ENCODE peak calls at places on chromosomes 11 and 22, in five cellular contexts. One of them, this sample, is unnamed.
A peak's percentile ranks its signal among the peaks of the same experiment; 100 is the strongest.

GRCh38 chr11:60566773-60567172 is 51.6 kb downstream of the MS4A13 start:
- DNase-seq in transverse colon: no peak
- DNase-seq in B cell: no peak
- DNase-seq in choroid plexus epithelial cell: no peak
- DNase-seq in A549: no peak
- DNase-seq in this sample: no peak

GRCh38 chr11:75583710-75584658 is 21.9 kb downstream of the SERPINH1 start:
- DNase-seq in transverse colon: peak; percentile 45
- DNase-seq in B cell: no peak
- DNase-seq in choroid plexus epithelial cell: peak; percentile 85
- DNase-seq in A549: no peak
- DNase-seq in this sample: no peak

GRCh38 chr22:39946571-39947407 is 13.4 kb upstream of the TMA7B start:
- DNase-seq in transverse colon: no peak
- DNase-seq in B cell: peak; percentile 64
- DNase-seq in choroid plexus epithelial cell: no peak
- DNase-seq in A549: no peak
- DNase-seq in this sample: no peak

GRCh38 chr22:42194953-42195352 is 64.3 kb upstream of the CYP2D6 start:
- DNase-seq in transverse colon: no peak
- DNase-seq in B cell: no peak
- DNase-seq in choroid plexus epithelial cell: no peak
- DNase-seq in A549: no peak
- DNase-seq in this sample: no peak

GRCh38 chr22:45934659-45935341 is 42.2 kb downstream of the WNT7B start:
- DNase-seq in transverse colon: no peak
- DNase-seq in B cell: no peak
- DNase-seq in choroid plexus epithelial cell: peak; percentile 46
- DNase-seq in A549: peak; percentile 92
- DNase-seq in this sample: no peak

GRCh38 chr22:41636467-41636866 is 15.4 kb downstream of the XRCC6 start:
- DNase-seq in transverse colon: no peak
- DNase-seq in B cell: no peak
- DNase-seq in choroid plexus epithelial cell: peak; percentile 11
- DNase-seq in A549: peak; percentile 33
- DNase-seq in this sample: no peak

GRCh38 chr11:73538381-73538872 is 59.5 kb downstream of the FAM168A start:
- DNase-seq in transverse colon: no peak
- DNase-seq in B cell: no peak
- DNase-seq in choroid plexus epithelial cell: no peak
- DNase-seq in A549: no peak
- DNase-seq in this sample: no peak

GRCh38 chr11:106202935-106203620 is 125.6 kb downstream of the AASDHPPT start:
- DNase-seq in transverse colon: no peak
- DNase-seq in B cell: no peak
- DNase-seq in choroid plexus epithelial cell: peak; percentile 44
- DNase-seq in A549: no peak
- DNase-seq in this sample: no peak

GRCh38 chr11:13135385-13136271 is 126.5 kb downstream of the RASSF10 start:
- DNase-seq in transverse colon: no peak
- DNase-seq in B cell: no peak
- DNase-seq in choroid plexus epithelial cell: peak; percentile 73
- DNase-seq in A549: peak; percentile 24
- DNase-seq in this sample: peak; percentile 30

GRCh38 chr11:61718613-61719302 is 33.7 kb upstream of the MYRF start:
- DNase-seq in transverse colon: no peak
- DNase-seq in B cell: no peak
- DNase-seq in choroid plexus epithelial cell: peak; percentile 63
- DNase-seq in A549: no peak
- DNase-seq in this sample: peak; percentile 27

GRCh38 chr11:34359548-34359891 is 1.7 kb upstream of the ABTB2 start:
- DNase-seq in transverse colon: no peak
- DNase-seq in B cell: no peak
- DNase-seq in choroid plexus epithelial cell: no peak
- DNase-seq in A549: no peak
- DNase-seq in this sample: no peak

GRCh38 chr11:79436911-79437273 is 3.9 kb downstream of the TENM4 start:
- DNase-seq in transverse colon: no peak
- DNase-seq in B cell: no peak
- DNase-seq in choroid plexus epithelial cell: no peak
- DNase-seq in A549: no peak
- DNase-seq in this sample: no peak

GRCh38 chr22:36925388-36926290 is 12.2 kb downstream of the CSF2RB start:
- DNase-seq in transverse colon: no peak
- DNase-seq in B cell: no peak
- DNase-seq in choroid plexus epithelial cell: no peak
- DNase-seq in A549: no peak
- DNase-seq in this sample: no peak

GRCh38 chr11:95257596-95257995 is 26.6 kb upstream of the SESN3 start:
- DNase-seq in transverse colon: no peak
- DNase-seq in B cell: no peak
- DNase-seq in choroid plexus epithelial cell: no peak
- DNase-seq in A549: no peak
- DNase-seq in this sample: no peak

GRCh38 chr11:72609451-72609850 is 64.8 kb downstream of the PDE2A start:
- DNase-seq in transverse colon: no peak
- DNase-seq in B cell: no peak
- DNase-seq in choroid plexus epithelial cell: no peak
- DNase-seq in A549: no peak
- DNase-seq in this sample: no peak

DNA sequence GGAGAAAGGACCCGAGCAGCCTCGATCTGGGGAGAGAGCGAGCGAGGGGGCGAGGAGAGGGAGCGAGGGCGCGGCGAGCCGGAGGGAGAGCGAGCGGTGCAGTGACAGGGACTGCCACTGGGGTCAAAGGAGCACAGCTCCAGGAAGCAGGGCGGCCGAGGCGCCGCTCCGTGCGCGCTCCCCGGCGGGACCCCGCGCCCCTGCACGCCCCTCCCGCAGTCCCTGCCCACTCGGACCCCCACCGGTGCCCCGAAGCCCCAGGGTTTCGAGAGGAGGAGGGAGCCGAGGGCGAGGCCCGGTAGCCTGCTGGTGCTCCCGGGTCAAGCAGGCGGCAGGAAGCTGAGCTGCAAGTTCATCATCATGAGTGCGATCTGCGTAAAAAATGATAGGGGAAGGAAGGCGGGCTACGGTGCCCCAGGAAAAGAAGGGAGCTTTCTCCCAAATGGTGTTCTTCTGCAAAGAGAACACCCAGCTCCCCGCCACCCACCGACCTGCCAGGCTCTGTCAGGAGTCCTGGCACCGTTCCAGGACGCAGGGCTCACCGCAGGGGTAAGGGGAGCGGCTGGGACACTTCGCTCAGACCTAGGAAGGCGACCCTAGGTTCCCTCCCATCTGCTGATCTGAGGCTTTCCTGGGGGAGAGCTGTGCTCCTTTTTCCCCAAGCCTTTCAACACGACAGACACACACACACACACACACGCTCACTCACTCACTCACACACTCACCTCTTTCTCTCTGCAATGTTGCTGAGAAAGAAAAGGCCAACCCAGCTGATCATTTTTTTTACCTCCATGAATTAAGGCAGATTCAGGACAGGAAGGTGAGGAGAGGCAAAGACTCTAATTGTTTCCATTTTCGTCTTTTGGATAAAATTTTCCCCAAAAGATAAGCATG is at the start of gene MPPED2:
- DNase-seq in transverse colon: peak; percentile 25
- DNase-seq in B cell: no peak
- DNase-seq in choroid plexus epithelial cell: peak; percentile 10
- DNase-seq in A549: peak; percentile 25
- DNase-seq in this sample: no peak
- TF ChIP-seq CTCF in transverse colon: peak; percentile 58
- TF ChIP-seq CTCF in B cell: no peak
- TF ChIP-seq CTCF in choroid plexus epithelial cell: no peak
- TF ChIP-seq CTCF in A549: peak; percentile 8
- TF ChIP-seq CTCF in this sample: no peak

DNA sequence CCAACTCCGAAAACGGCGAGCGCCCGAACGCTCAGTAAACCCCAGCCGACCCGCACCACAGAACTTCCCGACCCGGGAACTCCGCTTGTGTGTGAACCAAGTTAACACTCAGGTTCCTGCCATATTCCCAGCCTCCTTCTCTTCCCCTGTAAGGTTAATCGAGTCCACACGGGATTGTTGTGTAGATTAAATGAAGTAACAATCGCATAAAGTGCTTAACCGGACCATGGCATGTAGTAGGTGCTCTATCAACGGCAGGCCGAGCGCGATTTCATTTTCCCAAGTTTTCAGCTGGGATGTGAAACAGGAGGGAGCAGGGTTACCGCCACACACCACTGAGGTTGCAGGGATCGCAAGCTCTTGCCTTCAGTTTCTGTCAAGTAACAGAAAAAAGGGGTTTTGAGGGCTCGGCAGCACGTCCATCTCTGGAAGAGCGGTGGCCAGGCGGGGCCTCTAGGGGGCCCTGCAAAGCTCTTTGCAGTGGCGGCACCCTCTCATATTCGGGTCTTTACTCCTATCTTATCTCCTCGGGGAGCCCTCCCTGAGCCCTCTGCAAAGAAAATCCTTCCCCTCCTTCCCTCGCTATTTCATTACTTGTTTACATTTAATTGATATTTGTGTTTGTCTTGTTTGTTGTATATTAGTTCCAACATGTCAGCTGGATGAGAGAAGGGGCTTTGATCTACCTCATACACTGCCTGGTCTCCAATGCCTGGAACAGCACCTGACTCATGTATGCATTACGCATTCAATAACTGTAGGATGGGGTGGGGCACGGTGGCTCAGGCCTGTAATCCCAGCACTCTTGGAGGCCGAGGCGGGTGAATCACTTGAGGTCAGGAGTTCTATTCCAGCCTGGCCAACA is 792 bp upstream of the PLEKHA7 start:
- DNase-seq in transverse colon: peak; percentile 71
- DNase-seq in B cell: no peak
- DNase-seq in choroid plexus epithelial cell: peak; percentile 34
- DNase-seq in A549: peak; percentile 89
- DNase-seq in this sample: no peak
- TF ChIP-seq CTCF in transverse colon: peak; percentile 60
- TF ChIP-seq CTCF in B cell: peak; percentile 45
- TF ChIP-seq CTCF in choroid plexus epithelial cell: peak; percentile 57
- TF ChIP-seq CTCF in A549: peak; percentile 66
- TF ChIP-seq CTCF in this sample: peak; percentile 6

DNA sequence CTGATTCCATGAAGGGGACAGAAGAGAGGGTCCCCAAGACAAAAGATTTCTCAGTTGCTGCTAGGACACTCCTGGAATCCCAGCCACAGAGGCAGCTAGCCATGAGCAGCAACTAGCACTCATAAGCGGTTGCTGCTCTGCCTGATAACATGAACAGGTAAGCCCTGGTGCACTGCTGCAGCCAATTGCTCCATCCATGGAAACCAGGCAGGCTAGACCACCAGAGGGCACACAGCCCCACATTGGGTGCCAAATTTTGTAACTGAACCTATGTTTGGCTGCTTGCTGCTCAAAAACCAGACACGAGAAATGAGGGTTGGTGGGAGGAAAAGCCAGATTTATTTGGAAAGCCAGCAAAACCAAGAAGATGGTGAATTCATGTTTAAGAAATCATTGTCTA is 21.9 kb upstream of the QSER1 start:
- DNase-seq in transverse colon: no peak
- DNase-seq in B cell: no peak
- DNase-seq in choroid plexus epithelial cell: peak; percentile 18
- DNase-seq in A549: peak; percentile 40
- DNase-seq in this sample: no peak
- TF ChIP-seq CTCF in transverse colon: no peak
- TF ChIP-seq CTCF in B cell: peak; percentile 43
- TF ChIP-seq CTCF in choroid plexus epithelial cell: peak; percentile 57
- TF ChIP-seq CTCF in A549: peak; percentile 30
- TF ChIP-seq CTCF in this sample: peak; percentile 21

GRCh38 chr22:20582520-20583361 is 75.3 kb downstream of the MED15 start:
- DNase-seq in transverse colon: no peak
- DNase-seq in B cell: no peak
- DNase-seq in choroid plexus epithelial cell: no peak
- DNase-seq in A549: no peak
- DNase-seq in this sample: no peak

GRCh38 chr22:20580179-20580578 is 72.8 kb downstream of the MED15 start:
- DNase-seq in transverse colon: no peak
- DNase-seq in B cell: no peak
- DNase-seq in choroid plexus epithelial cell: no peak
- DNase-seq in A549: no peak
- DNase-seq in this sample: no peak

GRCh38 chr22:20582171-20582511 is 74.7 kb downstream of the MED15 start:
- DNase-seq in transverse colon: no peak
- DNase-seq in B cell: no peak
- DNase-seq in choroid plexus epithelial cell: no peak
- DNase-seq in A549: no peak
- DNase-seq in this sample: no peak

GRCh38 chr22:20580611-20581502 is 73.4 kb downstream of the MED15 start:
- DNase-seq in transverse colon: no peak
- DNase-seq in B cell: no peak
- DNase-seq in choroid plexus epithelial cell: no peak
- DNase-seq in A549: no peak
- DNase-seq in this sample: no peak

DNA sequence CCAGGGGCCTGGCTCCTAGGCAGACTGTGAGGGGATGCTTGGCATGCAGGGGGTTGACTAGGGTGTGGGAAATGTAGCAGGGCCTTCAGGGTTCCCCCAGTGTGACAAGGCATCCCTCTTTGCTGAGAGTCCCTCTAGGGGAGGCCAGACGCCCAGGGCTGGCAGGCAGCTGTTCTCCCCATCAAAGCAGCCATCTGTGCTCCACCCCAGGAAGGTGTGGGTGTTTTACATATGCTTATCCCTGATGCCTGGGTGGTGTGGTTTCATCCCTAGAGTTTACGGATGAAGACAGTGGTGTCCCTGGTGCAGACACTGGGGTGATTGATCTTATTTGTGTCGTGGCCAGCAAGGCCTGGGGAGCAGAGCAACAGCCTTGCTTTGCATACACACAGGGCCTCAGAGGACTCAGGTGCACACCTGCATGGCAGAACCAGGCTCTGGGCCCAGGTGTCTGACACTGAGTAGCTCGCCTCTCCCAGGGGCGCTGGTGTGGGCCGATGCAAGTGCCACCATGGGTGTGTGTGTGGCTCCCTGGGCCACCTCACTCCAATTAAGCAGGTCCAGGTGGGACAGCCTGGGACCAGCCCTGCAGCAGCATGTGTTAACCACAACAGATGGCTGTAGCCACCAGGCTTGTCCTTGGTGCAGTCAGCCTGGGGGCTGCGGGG is 74.2 kb downstream of the MED15 start:
- DNase-seq in transverse colon: no peak
- DNase-seq in B cell: no peak
- DNase-seq in choroid plexus epithelial cell: no peak
- DNase-seq in A549: no peak
- DNase-seq in this sample: no peak
- TF ChIP-seq CTCF in transverse colon: no peak
- TF ChIP-seq CTCF in B cell: no peak
- TF ChIP-seq CTCF in choroid plexus epithelial cell: no peak
- TF ChIP-seq CTCF in A549: no peak
- TF ChIP-seq CTCF in this sample: no peak

DNA sequence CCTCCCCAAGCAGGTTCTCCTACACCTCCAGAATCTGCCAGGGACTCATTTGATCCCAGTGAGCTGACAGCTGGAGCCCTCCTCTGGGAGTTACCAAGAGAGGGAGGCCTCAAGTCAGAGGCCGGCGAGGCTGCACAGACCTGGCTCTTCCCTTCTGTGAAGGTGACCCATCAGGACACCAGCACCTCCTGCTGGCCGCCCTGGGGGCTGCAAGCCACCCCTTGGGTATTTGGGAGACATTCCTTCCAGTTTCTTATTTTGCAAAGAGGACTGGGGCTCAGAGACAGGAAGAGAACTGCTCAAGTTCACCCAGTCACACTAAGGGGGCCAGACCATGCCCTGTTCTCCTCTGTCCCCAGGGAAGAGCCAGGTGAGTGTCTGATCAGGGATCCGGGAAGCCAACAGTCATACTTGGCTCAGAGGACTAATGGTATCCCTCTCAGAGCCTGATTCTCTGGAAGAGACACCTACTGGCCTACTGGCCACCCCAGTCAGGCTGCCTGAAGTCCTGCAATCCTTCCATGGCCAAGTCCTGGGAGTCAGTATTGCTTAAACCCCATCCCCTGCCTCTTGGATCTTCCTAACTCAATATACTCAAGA is 40.5 kb upstream of the RIC3 start:
- DNase-seq in transverse colon: no peak
- DNase-seq in B cell: peak; percentile 77
- DNase-seq in choroid plexus epithelial cell: no peak
- DNase-seq in A549: no peak
- DNase-seq in this sample: no peak
- TF ChIP-seq CTCF in transverse colon: no peak
- TF ChIP-seq CTCF in B cell: peak; percentile 93
- TF ChIP-seq CTCF in choroid plexus epithelial cell: peak; percentile 37
- TF ChIP-seq CTCF in A549: peak; percentile 25
- TF ChIP-seq CTCF in this sample: peak; percentile 20

This sample was measured in AG09319.